ENCODE peak calls at places on chromosomes 11 and 22, in seven cellular contexts. W is H1, G is GM12878, X is SK-N-SH, V is HepG2, Q is IMR-90, F is K562. Z is an unnamed sample.

GRCh38 chr22:22945195-22945594 is 57.6 kb downstream of the IGLL5 start:
- DNase-seq in W (no peak), G (no peak), X (no peak), V (no peak), Q (no peak), F (no peak), Z (no peak)

GRCh38 chr22:40898850-40899357 is 37.0 kb upstream of the DNAJB7 start:
- DNase-seq in W (no peak), G (peak; percentile 44), X (peak; percentile 23), V (peak; percentile 62), Q (peak; percentile 67), F (peak; percentile 35), Z (peak; percentile 10)

GRCh38 chr11:105937738-105938137 is 84.3 kb downstream of the MSANTD4 start:
- DNase-seq in W (no peak), G (no peak), X (no peak), V (no peak), Q (peak; percentile 46), F (no peak), Z (no peak)

GRCh38 chr11:95154514-95154913 is 64.9 kb downstream of the ENDOD1 start:
- DNase-seq in W (peak; percentile 65), G (no peak), X (peak; percentile 68), V (peak; percentile 39), Q (peak; percentile 19), F (peak; percentile 52), Z (peak; percentile 36)

GRCh38 chr11:66863428-66864125 is 6.7 kb downstream of the LRFN4 start:
- DNase-seq in W (no peak), G (no peak), X (no peak), V (no peak), Q (no peak), F (no peak), Z (no peak)

GRCh38 chr11:7858001-7858400 is 61.3 kb upstream of the OR5P2 start:
- DNase-seq in W (no peak), G (no peak), X (no peak), V (no peak), Q (no peak), F (no peak), Z (no peak)

GRCh38 chr22:24894998-24895397 is 51.5 kb downstream of the LHFPL7 start:
- DNase-seq in W (no peak), G (no peak), X (peak; percentile 85), V (peak; percentile 61), Q (no peak), F (no peak), Z (peak; percentile 72)

GRCh38 chr11:10743354-10744035 is 7.6 kb upstream of the CTR9 start:
- DNase-seq in W (no peak), G (no peak), X (no peak), V (no peak), Q (no peak), F (no peak), Z (no peak)

GRCh38 chr22:37197451-37198289 is 9.6 kb upstream of the C1QTNF6 start:
- DNase-seq in W (no peak), G (no peak), X (no peak), V (peak; percentile 86), Q (peak; percentile 61), F (no peak), Z (peak; percentile 96)

GRCh38 chr11:121321614-121322243 is 29.2 kb downstream of the SC5D start:
- DNase-seq in W (no peak), G (no peak), X (no peak), V (no peak), Q (peak; percentile 1), F (no peak), Z (peak; percentile 15)

GRCh38 chr11:68503281-68503687 is 42.7 kb downstream of the PPP6R3 start:
- DNase-seq in W (no peak), G (no peak), X (no peak), V (no peak), Q (peak; percentile 36), F (peak; percentile 41), Z (peak; percentile 14)

GRCh38 chr22:30701872-30702271 is 7.2 kb downstream of the OSBP2 start:
- DNase-seq in W (no peak), G (no peak), X (no peak), V (no peak), Q (peak; percentile 61), F (no peak), Z (no peak)

GRCh38 chr22:49299821-49300231 is 527.8 kb downstream of the BRD1 start:
- DNase-seq in W (peak; percentile 29), G (no peak), X (no peak), V (no peak), Q (no peak), F (no peak), Z (no peak)

GRCh38 chr11:8222820-8223512 is 40.7 kb downstream of the LMO1 start:
- DNase-seq in W (no peak), G (no peak), X (no peak), V (no peak), Q (no peak), F (no peak), Z (no peak)

GRCh38 chr11:85946221-85946620 is 91.0 kb downstream of the CCDC83 start:
- DNase-seq in W (no peak), G (no peak), X (no peak), V (peak; percentile 49), Q (peak; percentile 58), F (no peak), Z (no peak)

GRCh38 chr11:32418836-32419235 is 16.5 kb downstream of the WT1 start:
- DNase-seq in W (no peak), G (no peak), X (no peak), V (no peak), Q (no peak), F (no peak), Z (no peak)

GRCh38 chr11:8577791-8578581 is 16.0 kb downstream of the STK33 start:
- DNase-seq in W (no peak), G (no peak), X (no peak), V (no peak), Q (peak; percentile 43), F (no peak), Z (no peak)

GRCh38 chr11:28966951-28967350 is 858.8 kb downstream of the METTL15 start:
- DNase-seq in W (no peak), G (no peak), X (no peak), V (no peak), Q (peak; percentile 55), F (no peak), Z (no peak)

GRCh38 chr11:10301656-10302293 is 3.1 kb upstream of the ADM start:
- DNase-seq in W (no peak), G (no peak), X (no peak), V (no peak), Q (peak; percentile 94), F (no peak), Z (no peak)

GRCh38 chr11:24723231-24723630 is 226.4 kb downstream of the LUZP2 start:
- DNase-seq in W (no peak), G (no peak), X (no peak), V (no peak), Q (no peak), F (no peak), Z (no peak)

GRCh38 chr22:50626856-50627451 is 998 bp downstream of the ARSA start:
- DNase-seq in W (no peak), G (no peak), X (peak; percentile 16), V (no peak), Q (no peak), F (no peak), Z (no peak)

GRCh38 chr11:133618500-133618899 is 86.2 kb upstream of the OPCML start:
- DNase-seq in W (peak; percentile 44), G (no peak), X (no peak), V (no peak), Q (no peak), F (no peak), Z (no peak)

GRCh38 chr22:46463435-46464227 is 73.8 kb downstream of the CELSR1 start:
- DNase-seq in W (no peak), G (no peak), X (no peak), V (no peak), Q (no peak), F (no peak), Z (no peak)

GRCh38 chr22:46464296-46464695 is 73.1 kb downstream of the CELSR1 start:
- DNase-seq in W (no peak), G (no peak), X (no peak), V (no peak), Q (no peak), F (no peak), Z (no peak)

GRCh38 chr22:46461566-46462180 is 75.7 kb downstream of the CELSR1 start:
- DNase-seq in W (no peak), G (no peak), X (no peak), V (no peak), Q (no peak), F (no peak), Z (no peak)

GRCh38 chr22:46464701-46465347 is 72.6 kb downstream of the CELSR1 start:
- DNase-seq in W (no peak), G (no peak), X (no peak), V (no peak), Q (no peak), F (no peak), Z (no peak)

GRCh38 chr22:46462726-46463371 is 74.6 kb downstream of the CELSR1 start:
- DNase-seq in W (no peak), G (no peak), X (no peak), V (no peak), Q (peak; percentile 70), F (peak; percentile 20), Z (peak; percentile 73)
- TF ChIP-seq RFX5 in W (no peak), G (no peak), X (no peak), V (no peak), Q (no peak), F (no peak), Z (no peak)

DNA sequence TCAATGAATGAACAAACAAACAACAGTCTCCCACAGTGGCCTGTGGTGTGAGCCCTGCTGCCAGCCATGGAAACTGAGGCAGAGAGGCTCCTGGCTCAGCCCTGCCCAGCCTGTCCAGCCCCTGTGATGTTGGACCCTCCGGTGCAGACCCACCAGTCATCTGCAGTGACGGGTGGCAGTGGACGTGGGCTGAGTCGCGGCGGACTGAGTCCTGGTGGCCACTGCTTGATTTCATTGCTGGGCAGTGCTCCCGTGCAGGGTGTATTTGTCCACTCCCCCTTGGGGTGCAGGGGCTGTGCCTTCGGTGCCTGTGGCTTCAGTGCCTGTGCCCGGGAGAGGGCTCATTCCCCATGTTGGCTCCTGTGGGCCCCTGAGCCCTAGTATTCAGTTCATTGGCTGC is 31.9 kb upstream of the MUC5AC start:
- DNase-seq in W (no peak), G (no peak), X (no peak), V (no peak), Q (no peak), F (no peak), Z (no peak)
- TF ChIP-seq RFX5 in W (no peak), G (no peak), X (no peak), V (no peak), Q (no peak), F (no peak), Z (no peak)

GRCh38 chr11:1916132-1916985 is 3.1 kb upstream of the TNNT3 start:
- DNase-seq in W (no peak), G (peak; percentile 9), X (no peak), V (no peak), Q (no peak), F (no peak), Z (no peak)
- TF ChIP-seq RFX5 in W (no peak), G (no peak), X (no peak), V (no peak), Q (no peak), F (no peak), Z (no peak)

GRCh38 chr11:123976770-123977560 is 616 bp downstream of the OR10S1 start:
- DNase-seq in W (no peak), G (no peak), X (no peak), V (no peak), Q (no peak), F (no peak), Z (no peak)

GRCh38 chr11:123979311-123979710 is 1.7 kb upstream of the OR10S1 start:
- DNase-seq in W (no peak), G (no peak), X (no peak), V (no peak), Q (no peak), F (no peak), Z (no peak)

GRCh38 chr11:123977731-123978347 is at the start of gene OR10S1:
- DNase-seq in W (no peak), G (no peak), X (no peak), V (no peak), Q (no peak), F (no peak), Z (no peak)

GRCh38 chr11:123973816-123974215 is 3.8 kb downstream of the OR10S1 start:
- DNase-seq in W (no peak), G (no peak), X (no peak), V (no peak), Q (peak; percentile 4), F (no peak), Z (no peak)
- TF ChIP-seq RFX5 in W (no peak), G (no peak), X (no peak), V (no peak), Q (no peak), F (no peak), Z (no peak)

Z was measured in A549.